ENCODE peak calls at places on chromosome 20, in seven cellular contexts. One of them, this sample, is unnamed.

GRCh38 chr20:58515240-58516212 is at the start of gene APCDD1L:
- DNase-seq in SK-N-SH: no peak
- DNase-seq in H1: no peak
- DNase-seq in HepG2: no peak
- DNase-seq in HCT116: no peak
- DNase-seq in K562: peak; percentile 16
- DNase-seq in GM12878: no peak
- DNase-seq in this sample: no peak

GRCh38 chr20:48722737-48723191 is 105.0 kb downstream of the PREX1 start:
- DNase-seq in SK-N-SH: no peak
- DNase-seq in H1: no peak
- DNase-seq in HepG2: peak; percentile 34
- DNase-seq in HCT116: no peak
- DNase-seq in K562: no peak
- DNase-seq in GM12878: no peak
- DNase-seq in this sample: no peak

GRCh38 chr20:36173451-36173933 is 19.0 kb downstream of the EPB41L1 start:
- DNase-seq in SK-N-SH: peak; percentile 60
- DNase-seq in H1: peak; percentile 70
- DNase-seq in HepG2: no peak
- DNase-seq in HCT116: no peak
- DNase-seq in K562: peak; percentile 40
- DNase-seq in GM12878: no peak
- DNase-seq in this sample: no peak

GRCh38 chr20:57880155-57880648 is 170.4 kb upstream of the PMEPA1 start:
- DNase-seq in SK-N-SH: no peak
- DNase-seq in H1: no peak
- DNase-seq in HepG2: no peak
- DNase-seq in HCT116: no peak
- DNase-seq in K562: no peak
- DNase-seq in GM12878: no peak
- DNase-seq in this sample: no peak

GRCh38 chr20:37295595-37295994 is 6.1 kb downstream of the MANBAL start:
- DNase-seq in SK-N-SH: no peak
- DNase-seq in H1: no peak
- DNase-seq in HepG2: no peak
- DNase-seq in HCT116: no peak
- DNase-seq in K562: no peak
- DNase-seq in GM12878: no peak
- DNase-seq in this sample: no peak

GRCh38 chr20:4717816-4718215 is 3.9 kb upstream of the PRND start:
- DNase-seq in SK-N-SH: no peak
- DNase-seq in H1: no peak
- DNase-seq in HepG2: no peak
- DNase-seq in HCT116: no peak
- DNase-seq in K562: no peak
- DNase-seq in GM12878: no peak
- DNase-seq in this sample: no peak

GRCh38 chr20:31701591-31701990 is 21.1 kb downstream of the BCL2L1 start:
- DNase-seq in SK-N-SH: no peak
- DNase-seq in H1: no peak
- DNase-seq in HepG2: no peak
- DNase-seq in HCT116: no peak
- DNase-seq in K562: no peak
- DNase-seq in GM12878: no peak
- DNase-seq in this sample: no peak

GRCh38 chr20:56827763-56828162 is 198.7 kb downstream of the TFAP2C start:
- DNase-seq in SK-N-SH: no peak
- DNase-seq in H1: no peak
- DNase-seq in HepG2: no peak
- DNase-seq in HCT116: no peak
- DNase-seq in K562: no peak
- DNase-seq in GM12878: no peak
- DNase-seq in this sample: no peak

GRCh38 chr20:59403962-59404314 is 103.5 kb downstream of the EDN3 start:
- DNase-seq in SK-N-SH: peak; percentile 37
- DNase-seq in H1: no peak
- DNase-seq in HepG2: no peak
- DNase-seq in HCT116: no peak
- DNase-seq in K562: no peak
- DNase-seq in GM12878: no peak
- DNase-seq in this sample: no peak

GRCh38 chr20:45503430-45503829 is 12.0 kb downstream of the SPINT3 start:
- DNase-seq in SK-N-SH: no peak
- DNase-seq in H1: no peak
- DNase-seq in HepG2: no peak
- DNase-seq in HCT116: no peak
- DNase-seq in K562: no peak
- DNase-seq in GM12878: no peak
- DNase-seq in this sample: no peak

GRCh38 chr20:50678213-50678898 is 13.0 kb downstream of the RIPOR3 start:
- DNase-seq in SK-N-SH: no peak
- DNase-seq in H1: no peak
- DNase-seq in HepG2: peak; percentile 94
- DNase-seq in HCT116: no peak
- DNase-seq in K562: peak; percentile 49
- DNase-seq in GM12878: no peak
- DNase-seq in this sample: peak; percentile 89

GRCh38 chr20:35979528-35979927 is 11.1 kb downstream of the CNBD2 start:
- DNase-seq in SK-N-SH: no peak
- DNase-seq in H1: no peak
- DNase-seq in HepG2: no peak
- DNase-seq in HCT116: no peak
- DNase-seq in K562: no peak
- DNase-seq in GM12878: no peak
- DNase-seq in this sample: no peak

GRCh38 chr20:61608275-61609085 is 356.4 kb downstream of the CDH4 start:
- DNase-seq in SK-N-SH: no peak
- DNase-seq in H1: peak; percentile 65
- DNase-seq in HepG2: peak; percentile 43
- DNase-seq in HCT116: no peak
- DNase-seq in K562: peak; percentile 46
- DNase-seq in GM12878: no peak
- DNase-seq in this sample: peak; percentile 83

GRCh38 chr20:61459266-61459665 is 207.2 kb downstream of the CDH4 start:
- DNase-seq in SK-N-SH: no peak
- DNase-seq in H1: no peak
- DNase-seq in HepG2: no peak
- DNase-seq in HCT116: no peak
- DNase-seq in K562: no peak
- DNase-seq in GM12878: no peak
- DNase-seq in this sample: no peak

GRCh38 chr20:6698056-6698455 is 69.4 kb upstream of the BMP2 start:
- DNase-seq in SK-N-SH: no peak
- DNase-seq in H1: no peak
- DNase-seq in HepG2: peak; percentile 66
- DNase-seq in HCT116: peak; percentile 7
- DNase-seq in K562: no peak
- DNase-seq in GM12878: no peak
- DNase-seq in this sample: no peak

GRCh38 chr20:25439328-25439727 is 31.9 kb downstream of the GINS1 start:
- DNase-seq in SK-N-SH: no peak
- DNase-seq in H1: no peak
- DNase-seq in HepG2: no peak
- DNase-seq in HCT116: no peak
- DNase-seq in K562: no peak
- DNase-seq in GM12878: no peak
- DNase-seq in this sample: no peak

GRCh38 chr20:51732454-51732791 is 35.8 kb downstream of the ATP9A start:
- DNase-seq in SK-N-SH: no peak
- DNase-seq in H1: no peak
- DNase-seq in HepG2: no peak
- DNase-seq in HCT116: no peak
- DNase-seq in K562: no peak
- DNase-seq in GM12878: no peak
- DNase-seq in this sample: no peak

GRCh38 chr20:62087227-62087626 is 21.5 kb upstream of the TAF4 start:
- DNase-seq in SK-N-SH: no peak
- DNase-seq in H1: no peak
- DNase-seq in HepG2: no peak
- DNase-seq in HCT116: no peak
- DNase-seq in K562: no peak
- DNase-seq in GM12878: no peak
- DNase-seq in this sample: peak; percentile 80

GRCh38 chr20:13492001-13492480 is 146.7 kb downstream of the TASP1 start:
- DNase-seq in SK-N-SH: no peak
- DNase-seq in H1: no peak
- DNase-seq in HepG2: no peak
- DNase-seq in HCT116: no peak
- DNase-seq in K562: no peak
- DNase-seq in GM12878: no peak
- DNase-seq in this sample: peak; percentile 34

GRCh38 chr20:38859070-38859690 is 53.7 kb downstream of the PPP1R16B start:
- DNase-seq in SK-N-SH: no peak
- DNase-seq in H1: no peak
- DNase-seq in HepG2: no peak
- DNase-seq in HCT116: no peak
- DNase-seq in K562: peak; percentile 83
- DNase-seq in GM12878: no peak
- DNase-seq in this sample: no peak
- TF ChIP-seq JUND in SK-N-SH: no peak
- TF ChIP-seq JUND in H1: no peak
- TF ChIP-seq JUND in HepG2: no peak
- TF ChIP-seq JUND in HCT116: no peak
- TF ChIP-seq JUND in K562: peak; percentile 71
- TF ChIP-seq JUND in GM12878: no peak
- TF ChIP-seq JUND in this sample: no peak

GRCh38 chr20:17651761-17652388 is 30.2 kb downstream of the RRBP1 start:
- DNase-seq in SK-N-SH: no peak
- DNase-seq in H1: no peak
- DNase-seq in HepG2: no peak
- DNase-seq in HCT116: no peak
- DNase-seq in K562: no peak
- DNase-seq in GM12878: no peak
- DNase-seq in this sample: peak; percentile 77
- TF ChIP-seq JUND in SK-N-SH: no peak
- TF ChIP-seq JUND in H1: no peak
- TF ChIP-seq JUND in HepG2: no peak
- TF ChIP-seq JUND in HCT116: no peak
- TF ChIP-seq JUND in K562: no peak
- TF ChIP-seq JUND in GM12878: no peak
- TF ChIP-seq JUND in this sample: no peak

DNA sequence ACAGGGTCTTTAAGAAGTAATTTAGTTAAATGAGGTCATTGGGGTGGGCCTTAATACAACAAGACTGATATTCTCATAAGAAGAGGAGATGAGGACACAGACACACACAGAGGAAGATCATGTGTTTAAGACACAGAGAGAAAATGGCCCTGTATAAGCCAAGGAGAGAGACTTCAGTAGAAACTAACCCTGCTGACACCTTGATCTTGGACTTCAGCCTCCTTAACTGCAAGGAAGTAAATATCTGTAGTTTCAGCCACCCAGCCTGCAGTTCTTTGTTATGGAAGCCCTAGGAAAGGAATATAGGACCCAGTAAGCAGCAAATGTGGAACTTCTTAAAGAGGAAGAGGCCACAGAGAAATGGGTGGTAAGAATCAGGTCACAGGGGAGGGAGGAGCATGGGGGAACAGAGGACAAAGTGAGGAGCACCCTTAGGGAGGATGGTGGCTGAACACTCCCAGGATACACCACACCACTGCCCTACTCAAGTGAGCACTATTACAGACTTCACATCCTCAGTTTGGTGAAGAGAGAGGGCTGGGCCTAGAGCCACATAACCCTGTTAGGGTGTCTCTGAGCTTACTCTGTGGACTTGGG is 757 bp downstream of the SIRPB1 start:
- DNase-seq in SK-N-SH: no peak
- DNase-seq in H1: no peak
- DNase-seq in HepG2: peak; percentile 0
- DNase-seq in HCT116: no peak
- DNase-seq in K562: no peak
- DNase-seq in GM12878: no peak
- DNase-seq in this sample: no peak
- TF ChIP-seq JUND in SK-N-SH: no peak
- TF ChIP-seq JUND in H1: no peak
- TF ChIP-seq JUND in HepG2: no peak
- TF ChIP-seq JUND in HCT116: no peak
- TF ChIP-seq JUND in K562: no peak
- TF ChIP-seq JUND in GM12878: no peak
- TF ChIP-seq JUND in this sample: no peak

DNA sequence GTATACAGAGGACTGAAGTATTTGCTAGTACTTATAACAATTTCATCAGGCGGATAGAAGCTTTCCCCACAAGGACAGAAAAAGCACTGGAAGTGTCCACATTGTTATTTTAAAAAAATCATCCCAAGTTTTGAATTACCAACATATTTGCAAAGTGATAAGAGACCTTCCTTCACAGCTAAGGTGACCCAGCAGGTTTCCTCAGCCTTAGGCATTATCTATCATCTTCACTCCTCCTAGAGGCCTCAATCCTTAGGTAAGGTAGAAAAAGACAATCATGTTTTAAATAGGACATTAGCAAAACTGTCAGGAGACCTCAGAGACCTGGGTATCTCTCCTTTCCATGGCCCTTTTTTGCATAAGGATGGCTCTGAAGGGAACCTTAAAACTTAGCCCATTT is 72.5 kb upstream of the CHD6 start:
- DNase-seq in SK-N-SH: no peak
- DNase-seq in H1: no peak
- DNase-seq in HepG2: no peak
- DNase-seq in HCT116: no peak
- DNase-seq in K562: peak; percentile 63
- DNase-seq in GM12878: no peak
- DNase-seq in this sample: no peak
- TF ChIP-seq JUND in SK-N-SH: no peak
- TF ChIP-seq JUND in H1: no peak
- TF ChIP-seq JUND in HepG2: no peak
- TF ChIP-seq JUND in HCT116: no peak
- TF ChIP-seq JUND in K562: no peak
- TF ChIP-seq JUND in GM12878: no peak
- TF ChIP-seq JUND in this sample: no peak

GRCh38 chr20:33119725-33120720 is 40.6 kb downstream of the BPIFB4 start:
- DNase-seq in SK-N-SH: no peak
- DNase-seq in H1: no peak
- DNase-seq in HepG2: no peak
- DNase-seq in HCT116: no peak
- DNase-seq in K562: no peak
- DNase-seq in GM12878: peak; percentile 67
- DNase-seq in this sample: no peak
- TF ChIP-seq JUND in SK-N-SH: no peak
- TF ChIP-seq JUND in H1: no peak
- TF ChIP-seq JUND in HepG2: no peak
- TF ChIP-seq JUND in HCT116: no peak
- TF ChIP-seq JUND in K562: no peak
- TF ChIP-seq JUND in GM12878: peak; percentile 5
- TF ChIP-seq JUND in this sample: no peak

This sample was measured in T47D.